ENCODE peak calls at places on chromosomes 2 and 18, in six cellular contexts. One of them, this sample, is unnamed.
A peak's percentile ranks its signal among the peaks of the same experiment; 100 is the strongest.

GRCh38 chr2:127485051-127485693 is 41.1 kb downstream of the IWS1 start:
- DNase-seq in stimulated activated CD4-positive, alpha-beta T cell treated with anti-CD3 and anti-CD28 coated beads, Interleukin-12 subunit alpha, Interleukin-12 subunit beta, amount 100 ng/mL, for 4 hours: no peak
- DNase-seq in activated CD4-positive, alpha-beta T cell treated with anti-CD3 and anti-CD28 coated beads for 4 hours: no peak
- DNase-seq in nephron progenitor cell: no peak
- DNase-seq in Caki2: no peak
- DNase-seq in esophagus muscularis mucosa: no peak
- DNase-seq in this sample: no peak

GRCh38 chr2:37819228-37819627 is 105.9 kb upstream of the RMDN2 start:
- DNase-seq in activated CD4-positive, alpha-beta T cell treated with anti-CD3 and anti-CD28 coated beads for 4 hours: no peak
- DNase-seq in nephron progenitor cell: no peak
- DNase-seq in Caki2: no peak
- DNase-seq in stimulated activated CD4-positive, alpha-beta T cell treated with anti-CD3 and anti-CD28 coated beads, Interleukin-12 subunit alpha, Interleukin-12 subunit beta, amount 100 ng/mL, for 4 hours: no peak
- DNase-seq in esophagus muscularis mucosa: no peak
- DNase-seq in this sample: no peak

GRCh38 chr2:66448592-66448991 is 13.7 kb downstream of the MEIS1 start:
- DNase-seq in activated CD4-positive, alpha-beta T cell treated with anti-CD3 and anti-CD28 coated beads for 4 hours: no peak
- DNase-seq in Caki2: no peak
- DNase-seq in esophagus muscularis mucosa: no peak
- DNase-seq in nephron progenitor cell: no peak
- DNase-seq in stimulated activated CD4-positive, alpha-beta T cell treated with anti-CD3 and anti-CD28 coated beads, Interleukin-12 subunit alpha, Interleukin-12 subunit beta, amount 100 ng/mL, for 4 hours: no peak
- DNase-seq in this sample: no peak

GRCh38 chr18:3219621-3220335 is at the start of gene MYOM1:
- DNase-seq in stimulated activated CD4-positive, alpha-beta T cell treated with anti-CD3 and anti-CD28 coated beads, Interleukin-12 subunit alpha, Interleukin-12 subunit beta, amount 100 ng/mL, for 4 hours: no peak
- DNase-seq in Caki2: no peak
- DNase-seq in nephron progenitor cell: no peak
- DNase-seq in esophagus muscularis mucosa: peak; percentile 64
- DNase-seq in activated CD4-positive, alpha-beta T cell treated with anti-CD3 and anti-CD28 coated beads for 4 hours: no peak
- DNase-seq in this sample: no peak

GRCh38 chr18:48851563-48851962 is 99.2 kb downstream of the SMAD7 start:
- DNase-seq in esophagus muscularis mucosa: no peak
- DNase-seq in Caki2: no peak
- DNase-seq in stimulated activated CD4-positive, alpha-beta T cell treated with anti-CD3 and anti-CD28 coated beads, Interleukin-12 subunit alpha, Interleukin-12 subunit beta, amount 100 ng/mL, for 4 hours: no peak
- DNase-seq in activated CD4-positive, alpha-beta T cell treated with anti-CD3 and anti-CD28 coated beads for 4 hours: no peak
- DNase-seq in nephron progenitor cell: no peak
- DNase-seq in this sample: no peak

GRCh38 chr2:233449921-233450853 is 95.9 kb downstream of the DGKD start:
- DNase-seq in stimulated activated CD4-positive, alpha-beta T cell treated with anti-CD3 and anti-CD28 coated beads, Interleukin-12 subunit alpha, Interleukin-12 subunit beta, amount 100 ng/mL, for 4 hours: no peak
- DNase-seq in activated CD4-positive, alpha-beta T cell treated with anti-CD3 and anti-CD28 coated beads for 4 hours: no peak
- DNase-seq in nephron progenitor cell: no peak
- DNase-seq in Caki2: no peak
- DNase-seq in esophagus muscularis mucosa: no peak
- DNase-seq in this sample: no peak

GRCh38 chr2:240559271-240559670 is 886 bp upstream of the DUSP28 start:
- DNase-seq in stimulated activated CD4-positive, alpha-beta T cell treated with anti-CD3 and anti-CD28 coated beads, Interleukin-12 subunit alpha, Interleukin-12 subunit beta, amount 100 ng/mL, for 4 hours: no peak
- DNase-seq in activated CD4-positive, alpha-beta T cell treated with anti-CD3 and anti-CD28 coated beads for 4 hours: no peak
- DNase-seq in esophagus muscularis mucosa: no peak
- DNase-seq in nephron progenitor cell: no peak
- DNase-seq in Caki2: no peak
- DNase-seq in this sample: no peak

GRCh38 chr2:63044360-63045327 is 6.0 kb upstream of the OTX1 start:
- DNase-seq in nephron progenitor cell: peak; percentile 16
- DNase-seq in Caki2: no peak
- DNase-seq in esophagus muscularis mucosa: no peak
- DNase-seq in stimulated activated CD4-positive, alpha-beta T cell treated with anti-CD3 and anti-CD28 coated beads, Interleukin-12 subunit alpha, Interleukin-12 subunit beta, amount 100 ng/mL, for 4 hours: no peak
- DNase-seq in activated CD4-positive, alpha-beta T cell treated with anti-CD3 and anti-CD28 coated beads for 4 hours: no peak
- DNase-seq in this sample: no peak

GRCh38 chr2:1802469-1803216 is 58.3 kb upstream of the PXDN start:
- DNase-seq in esophagus muscularis mucosa: no peak
- DNase-seq in activated CD4-positive, alpha-beta T cell treated with anti-CD3 and anti-CD28 coated beads for 4 hours: no peak
- DNase-seq in Caki2: no peak
- DNase-seq in nephron progenitor cell: no peak
- DNase-seq in stimulated activated CD4-positive, alpha-beta T cell treated with anti-CD3 and anti-CD28 coated beads, Interleukin-12 subunit alpha, Interleukin-12 subunit beta, amount 100 ng/mL, for 4 hours: no peak
- DNase-seq in this sample: no peak

GRCh38 chr2:112085916-112086669 is 31.0 kb downstream of the TMEM87B start:
- DNase-seq in esophagus muscularis mucosa: no peak
- DNase-seq in Caki2: no peak
- DNase-seq in activated CD4-positive, alpha-beta T cell treated with anti-CD3 and anti-CD28 coated beads for 4 hours: no peak
- DNase-seq in stimulated activated CD4-positive, alpha-beta T cell treated with anti-CD3 and anti-CD28 coated beads, Interleukin-12 subunit alpha, Interleukin-12 subunit beta, amount 100 ng/mL, for 4 hours: no peak
- DNase-seq in nephron progenitor cell: no peak
- DNase-seq in this sample: no peak

GRCh38 chr18:69217271-69217670 is 183.4 kb upstream of the DOK6 start:
- DNase-seq in Caki2: peak; percentile 14
- DNase-seq in nephron progenitor cell: no peak
- DNase-seq in activated CD4-positive, alpha-beta T cell treated with anti-CD3 and anti-CD28 coated beads for 4 hours: no peak
- DNase-seq in esophagus muscularis mucosa: no peak
- DNase-seq in stimulated activated CD4-positive, alpha-beta T cell treated with anti-CD3 and anti-CD28 coated beads, Interleukin-12 subunit alpha, Interleukin-12 subunit beta, amount 100 ng/mL, for 4 hours: no peak
- DNase-seq in this sample: no peak

GRCh38 chr2:235950473-235950809 is 217.7 kb downstream of the GBX2 start:
- DNase-seq in Caki2: no peak
- DNase-seq in nephron progenitor cell: peak; percentile 21
- DNase-seq in esophagus muscularis mucosa: no peak
- DNase-seq in activated CD4-positive, alpha-beta T cell treated with anti-CD3 and anti-CD28 coated beads for 4 hours: no peak
- DNase-seq in stimulated activated CD4-positive, alpha-beta T cell treated with anti-CD3 and anti-CD28 coated beads, Interleukin-12 subunit alpha, Interleukin-12 subunit beta, amount 100 ng/mL, for 4 hours: no peak
- DNase-seq in this sample: no peak

This sample was measured in LoVo.